ENCODE peak calls at places on chromosomes 13 and 19, in five cellular contexts. N is esophagus squamous epithelium, A is AG09309, P is NB4, Y is uterus. X is an unnamed sample.

GRCh38 chr19:808176-808741 is 11.0 kb downstream of the PTBP1 start:
- DNase-seq in N (no peak), A (no peak), P (no peak), Y (no peak), X (no peak)

GRCh38 chr13:90918551-90918950 is 428.9 kb upstream of the MIR17HG start:
- DNase-seq in N (no peak), A (no peak), P (no peak), Y (no peak), X (no peak)

GRCh38 chr19:12722566-12723382 is 958 bp downstream of the TNPO2 start:
- DNase-seq in N (peak), A (peak), P (peak), Y (peak), X (peak)

GRCh38 chr13:114015111-114015551 is 41.3 kb upstream of the C13orf46 start:
- DNase-seq in N (no peak), A (no peak), P (no peak), Y (no peak), X (no peak)

GRCh38 chr13:21898990-21899389 is 228.1 kb downstream of the FGF9 start:
- DNase-seq in N (no peak), A (no peak), P (no peak), Y (no peak), X (no peak)

GRCh38 chr19:18349524-18350128 is 9.2 kb downstream of the PGPEP1 start:
- DNase-seq in N (no peak), A (peak), P (peak), Y (peak), X (no peak)

GRCh38 chr19:58572026-58572817 is 913 bp downstream of the MZF1 start:
- DNase-seq in N (no peak), A (no peak), P (no peak), Y (no peak), X (no peak)

GRCh38 chr13:35716644-35717170 is 240.2 kb upstream of the MAB21L1 start:
- DNase-seq in N (no peak), A (no peak), P (no peak), Y (no peak), X (no peak)

GRCh38 chr13:19852766-19853165 is 10.7 kb downstream of the ZMYM5 start:
- DNase-seq in N (no peak), A (no peak), P (no peak), Y (no peak), X (no peak)

GRCh38 chr19:52786078-52786463 is 520 bp downstream of the ZNF600 start:
- DNase-seq in N (no peak), A (no peak), P (no peak), Y (peak), X (no peak)

GRCh38 chr19:704447-704741 is 4.3 kb upstream of the PALM start:
- DNase-seq in N (no peak), A (no peak), P (no peak), Y (no peak), X (no peak)

GRCh38 chr13:27264181-27264580 is 6.4 kb upstream of the RASL11A start:
- DNase-seq in N (no peak), A (no peak), P (no peak), Y (no peak), X (no peak)

GRCh38 chr13:42660367-42660965 is 86.5 kb downstream of the TNFSF11 start:
- DNase-seq in N (no peak), A (no peak), P (no peak), Y (no peak), X (no peak)

GRCh38 chr13:29140277-29140676 is 320.1 kb downstream of the MTUS2 start:
- DNase-seq in N (no peak), A (no peak), P (no peak), Y (no peak), X (no peak)

GRCh38 chr19:30085394-30085793 is 143.4 kb downstream of the URI1 start:
- DNase-seq in N (no peak), A (no peak), P (peak), Y (no peak), X (no peak)

GRCh38 chr19:33740811-33741396 is 55.8 kb upstream of the KCTD15 start:
- DNase-seq in N (no peak), A (peak), P (peak), Y (no peak), X (no peak)

GRCh38 chr13:109500146-109500773 is 286.1 kb downstream of the IRS2 start:
- DNase-seq in N (no peak), A (no peak), P (peak), Y (no peak), X (no peak)

GRCh38 chr19:32421589-32422361 is 16.2 kb downstream of the DPY19L3 start:
- DNase-seq in N (no peak), A (no peak), P (peak), Y (no peak), X (no peak)

GRCh38 chr19:371501-372160 is 27.0 kb upstream of the MIER2 start:
- DNase-seq in N (no peak), A (no peak), P (no peak), Y (no peak), X (no peak)

GRCh38 chr13:105982219-105982618 is 553.2 kb downstream of the EFNB2 start:
- DNase-seq in N (no peak), A (no peak), P (peak), Y (no peak), X (no peak)

GRCh38 chr13:112690242-112690943 is 555 bp downstream of the ATP11A start:
- DNase-seq in N (no peak), A (no peak), P (peak), Y (peak), X (no peak)

GRCh38 chr19:17775245-17775927 is 19.6 kb upstream of the B3GNT3 start:
- DNase-seq in N (no peak), A (no peak), P (peak), Y (no peak), X (no peak)

GRCh38 chr13:97268772-97269171 is 46.6 kb downstream of the MBNL2 start:
- DNase-seq in N (no peak), A (no peak), P (no peak), Y (no peak), X (no peak)

GRCh38 chr13:40974460-40975407 is 44.4 kb downstream of the ELF1 start:
- DNase-seq in N (no peak), A (peak), P (peak), Y (no peak), X (no peak)

GRCh38 chr13:22740264-22740663 is 440.5 kb upstream of the SGCG start:
- DNase-seq in N (no peak), A (no peak), P (peak), Y (no peak), X (no peak)

GRCh38 chr13:52832268-52832667 is 16.2 kb downstream of the PCDH8 start:
- DNase-seq in N (no peak), A (no peak), P (no peak), Y (no peak), X (no peak)

GRCh38 chr19:4077800-4078683 is 11.3 kb upstream of the ZBTB7A start:
- DNase-seq in N (no peak), A (no peak), P (peak), Y (peak), X (no peak)

GRCh38 chr19:49453013-49453756 is at the start of gene ALDH16A1:
- DNase-seq in N (peak), A (peak), P (peak), Y (peak), X (peak)

GRCh38 chr19:49453757-49454248 is 778 bp downstream of the ALDH16A1 start:
- DNase-seq in N (no peak), A (no peak), P (no peak), Y (no peak), X (no peak)

GRCh38 chr19:49448432-49448786 is 3.2 kb downstream of the PIH1D1 start:
- DNase-seq in N (no peak), A (no peak), P (no peak), Y (no peak), X (no peak)

GRCh38 chr19:49450405-49450804 is 1.2 kb downstream of the PIH1D1 start:
- DNase-seq in N (no peak), A (no peak), P (no peak), Y (no peak), X (no peak)

GRCh38 chr19:49451430-49452181 is at the start of gene PIH1D1:
- DNase-seq in N (peak), A (peak), P (peak), Y (peak), X (peak)
- TF ChIP-seq CTCF in N (peak), A (peak), P (no peak), Y (peak), X (no peak)

GRCh38 chr13:45055902-45056648 is 64.2 kb upstream of the GTF2F2 start:
- DNase-seq in N (no peak), A (peak), P (no peak), Y (peak), X (no peak)
- H3K4me3 ChIP-seq in N (peak), A (no peak), P (no peak), Y (no peak), X (no peak)

GRCh38 chr19:55646889-55647731 is 902 bp upstream of the CCDC106 start:
- DNase-seq in N (no peak), A (no peak), P (no peak), Y (no peak), X (no peak)
- TF ChIP-seq CTCF in N (no peak), A (no peak), P (no peak), Y (no peak), X (no peak)

GRCh38 chr13:71864981-71865857 is 1.8 kb downstream of the DACH1 start:
- DNase-seq in N (no peak), A (no peak), P (peak), Y (peak), X (no peak)
- H3K4me3 ChIP-seq in N (peak), A (no peak), P (peak), Y (peak), X (no peak)

DNA sequence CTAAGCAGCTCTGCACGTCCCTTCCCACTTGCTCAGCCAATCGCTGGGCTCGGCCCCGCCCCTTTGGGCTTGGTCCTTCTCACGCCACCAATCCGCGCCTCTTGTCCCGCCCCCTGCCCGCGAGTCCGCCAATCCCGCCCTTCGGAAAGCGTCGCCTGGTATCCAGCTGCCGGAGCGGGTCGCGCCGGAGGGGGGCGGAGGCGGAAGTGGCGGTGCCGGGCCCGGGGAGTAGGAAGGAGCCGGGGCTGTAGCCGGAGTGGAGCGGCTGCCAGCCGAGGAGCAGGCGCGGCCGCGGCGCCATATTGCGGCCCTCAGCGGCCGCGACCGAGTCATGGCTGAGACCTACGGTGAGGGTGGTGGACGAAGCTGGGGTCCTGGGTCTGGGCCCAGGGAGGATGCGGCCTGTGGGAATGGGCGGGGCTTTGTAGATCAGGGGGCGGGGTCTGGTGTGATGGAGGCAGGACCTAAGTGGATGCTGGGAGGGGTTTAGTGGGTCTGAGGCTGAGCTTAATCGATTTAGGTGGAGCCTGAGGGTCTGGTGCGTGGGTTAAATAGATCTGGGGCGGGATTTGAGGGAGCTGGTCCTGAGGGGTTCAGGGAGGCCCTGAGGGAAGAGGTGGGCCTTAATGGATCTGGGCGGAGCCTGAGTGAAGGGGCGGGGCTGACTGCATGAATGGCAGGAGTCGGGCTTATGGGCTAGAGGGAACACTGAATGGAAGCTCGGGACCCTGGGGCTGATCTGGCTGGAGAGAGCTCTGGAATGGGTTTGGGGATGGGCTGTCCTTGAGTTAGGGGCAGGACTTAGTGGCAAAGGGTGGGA is at the start of gene RAB4B:
- DNase-seq in N (peak), A (peak), P (peak), Y (peak), X (peak)
- TF ChIP-seq CTCF in N (peak), A (no peak), P (no peak), Y (peak), X (no peak)

GRCh38 chr13:24680921-24681585 is 845 bp downstream of the ATP12A start:
- DNase-seq in N (no peak), A (no peak), P (no peak), Y (no peak), X (no peak)
- H3K4me3 ChIP-seq in N (peak), A (no peak), P (no peak), Y (no peak), X (peak)

GRCh38 chr19:10420444-10421239 is at the start of gene PDE4A:
- DNase-seq in N (no peak), A (no peak), P (peak), Y (no peak), X (no peak)
- TF ChIP-seq CTCF in N (peak), A (peak), P (peak), Y (no peak), X (peak)

GRCh38 chr19:28500319-28500718 is 712.6 kb downstream of the UQCRFS1 start:
- DNase-seq in N (no peak), A (no peak), P (no peak), Y (no peak), X (no peak)
- H3K4me3 ChIP-seq in N (no peak), A (no peak), P (no peak), Y (no peak), X (no peak)

GRCh38 chr13:79485014-79485441 is 4.1 kb downstream of the NDFIP2 start:
- DNase-seq in N (no peak), A (peak), P (peak), Y (no peak), X (no peak)
- TF ChIP-seq CTCF in N (no peak), A (no peak), P (no peak), Y (no peak), X (no peak)